ENCODE peak calls at places on chromosomes 11 and 22, in eight cellular contexts. W is activated CD8-positive, alpha-beta memory T cell treated with anti-CD3 and anti-CD28 coated beads for 48 hours; F is stimulated activated CD4-positive, alpha-beta T cell treated with anti-CD3 and anti-CD28 coated beads, TNF-alpha, amount 100 ng/mL, for 1 hour; C is globus pallidus; P is HT1080; S is stromal cell of bone marrow; Y is RWPE1; H is nephron progenitor cell. U is an unnamed sample.

GRCh38 chr11:18314794-18315523 is 7.0 kb downstream of the HPS5 start:
- DNase-seq in W (no peak), F (no peak), C (no peak), P (no peak), S (no peak), Y (no peak), H (no peak), U (no peak)

GRCh38 chr11:33723238-33723881 is 12.9 kb downstream of the CD59 start:
- DNase-seq in W (no peak), F (no peak), C (no peak), P (peak; percentile 99), S (peak; percentile 91), Y (peak; percentile 68), H (no peak), U (peak; percentile 23)

GRCh38 chr22:47165998-47166397 is 403.5 kb downstream of the TBC1D22A start:
- DNase-seq in W (no peak), F (no peak), C (no peak), P (no peak), S (no peak), Y (no peak), H (no peak), U (no peak)

GRCh38 chr11:46901156-46901555 is 17.2 kb downstream of the LRP4 start:
- DNase-seq in W (no peak), F (no peak), C (peak; percentile 68), P (no peak), S (no peak), Y (no peak), H (no peak), U (no peak)

GRCh38 chr11:59040607-59041006 is 45.5 kb upstream of the GLYATL1B start:
- DNase-seq in W (no peak), F (no peak), C (no peak), P (no peak), S (no peak), Y (no peak), H (no peak), U (no peak)

GRCh38 chr11:67158241-67158640 is 39.2 kb downstream of the KDM2A start:
- DNase-seq in W (no peak), F (no peak), C (no peak), P (no peak), S (peak; percentile 9), Y (no peak), H (no peak), U (no peak)

GRCh38 chr22:47288640-47289039 is 526.2 kb downstream of the TBC1D22A start:
- DNase-seq in W (no peak), F (no peak), C (no peak), P (no peak), S (no peak), Y (no peak), H (no peak), U (no peak)

GRCh38 chr11:76067099-76067498 is 139.2 kb downstream of the WNT11 start:
- DNase-seq in W (no peak), F (no peak), C (no peak), P (peak; percentile 49), S (no peak), Y (no peak), H (no peak), U (no peak)

GRCh38 chr11:116353517-116353916 is 419.3 kb downstream of the BUD13 start:
- DNase-seq in W (no peak), F (no peak), C (no peak), P (no peak), S (no peak), Y (peak; percentile 18), H (no peak), U (no peak)

GRCh38 chr11:38460429-38460828 is 1862.4 kb upstream of the RAG2 start:
- DNase-seq in W (no peak), F (no peak), C (no peak), P (no peak), S (no peak), Y (no peak), H (no peak), U (no peak)

GRCh38 chr22:37054078-37054440 is 2.5 kb downstream of the KCTD17 start:
- DNase-seq in W (no peak), F (no peak), C (no peak), P (no peak), S (no peak), Y (no peak), H (no peak), U (no peak)

GRCh38 chr22:25176799-25177198 is 22.9 kb upstream of the CRYBB3 start:
- DNase-seq in W (no peak), F (no peak), C (no peak), P (no peak), S (no peak), Y (no peak), H (no peak), U (no peak)

GRCh38 chr22:47570300-47570685 is 807.8 kb downstream of the TBC1D22A start:
- DNase-seq in W (no peak), F (no peak), C (no peak), P (no peak), S (no peak), Y (no peak), H (no peak), U (no peak)

GRCh38 chr22:49372530-49373288 is 455.0 kb downstream of the BRD1 start:
- DNase-seq in W (no peak), F (no peak), C (peak; percentile 22), P (peak; percentile 82), S (no peak), Y (no peak), H (peak; percentile 26), U (no peak)

GRCh38 chr11:121066623-121067022 is 34.4 kb upstream of the TECTA start:
- DNase-seq in W (no peak), F (no peak), C (no peak), P (no peak), S (no peak), Y (no peak), H (no peak), U (no peak)

GRCh38 chr11:10899542-10899830 is 41.6 kb upstream of the ZBED5 start:
- DNase-seq in W (no peak), F (no peak), C (no peak), P (no peak), S (no peak), Y (peak; percentile 94), H (no peak), U (peak; percentile 32)

GRCh38 chr11:91972665-91973266 is 251.9 kb upstream of the FAT3 start:
- DNase-seq in W (no peak), F (no peak), C (no peak), P (no peak), S (no peak), Y (no peak), H (no peak), U (no peak)

GRCh38 chr11:10633261-10633660 is 60.3 kb downstream of the IRAG1 start:
- DNase-seq in W (no peak), F (no peak), C (no peak), P (no peak), S (no peak), Y (peak; percentile 34), H (no peak), U (no peak)